ENCODE peak calls at places on chromosomes 2 and 18, in seven cellular contexts. L is dorsolateral prefrontal cortex, F is nephron progenitor cell, G is bronchial epithelial cell, V is type B pancreatic cell, J is A549, T is psoas muscle. W is an unnamed sample.

GRCh38 chr2:105969552-105969951 is 224.5 kb downstream of the UXS1 start:
- DNase-seq in T (no peak), L (no peak), J (peak), G (no peak), V (no peak), F (no peak), W (no peak)

GRCh38 chr2:219209818-219210571 is 3.4 kb downstream of the ZFAND2B start:
- DNase-seq in J (no peak), T (no peak), G (no peak), F (no peak), L (no peak), V (no peak), W (no peak)

GRCh38 chr2:98469862-98470544 is 25.3 kb downstream of the INPP4A start:
- DNase-seq in J (no peak), F (no peak), V (no peak), T (no peak), G (no peak), L (no peak), W (no peak)

GRCh38 chr2:15650616-15651366 is 59.1 kb downstream of the DDX1 start:
- DNase-seq in J (no peak), G (no peak), V (no peak), F (no peak), L (no peak), T (no peak), W (no peak)

GRCh38 chr2:229414631-229415030 is 143.5 kb upstream of the PID1 start:
- DNase-seq in G (no peak), T (no peak), F (no peak), V (no peak), L (no peak), J (no peak), W (no peak)

GRCh38 chr2:31379102-31379501 is 35.4 kb downstream of the XDH start:
- DNase-seq in F (no peak), T (no peak), V (no peak), L (no peak), G (peak), J (no peak), W (no peak)

GRCh38 chr2:19250906-19251305 is 107.5 kb downstream of the OSR1 start:
- DNase-seq in G (no peak), F (no peak), L (no peak), J (no peak), T (no peak), V (no peak), W (no peak)

GRCh38 chr2:105734762-105735538 is 9.8 kb upstream of the NCK2 start:
- DNase-seq in V (no peak), T (no peak), G (peak), J (no peak), F (no peak), L (no peak), W (no peak)

GRCh38 chr2:40401896-40402295 is 50.0 kb downstream of the SLC8A1 start:
- DNase-seq in L (no peak), T (no peak), F (no peak), V (no peak), J (peak), G (peak), W (no peak)

GRCh38 chr2:69241039-69241586 is 145.9 kb downstream of the GFPT1 start:
- DNase-seq in L (no peak), T (no peak), G (no peak), J (no peak), F (no peak), V (no peak), W (no peak)

GRCh38 chr2:7437716-7438648 is 520.8 kb downstream of the RNF144A start:
- DNase-seq in L (no peak), F (no peak), T (no peak), V (no peak), J (no peak), G (no peak), W (no peak)

GRCh38 chr18:1047406-1047805 is 142.7 kb downstream of the ADCYAP1 start:
- DNase-seq in G (no peak), F (no peak), T (no peak), L (no peak), J (no peak), V (no peak), W (no peak)

GRCh38 chr2:168157926-168158325 is 89.5 kb downstream of the STK39 start:
- DNase-seq in V (no peak), T (no peak), J (no peak), L (no peak), F (no peak), G (no peak), W (no peak)

GRCh38 chr18:48950536-48951447 is at the start of gene SMAD7:
- DNase-seq in V (no peak), J (no peak), T (peak), G (no peak), F (no peak), L (no peak), W (no peak)

GRCh38 chr18:39188278-39188677 is 1622.7 kb upstream of the CELF4 start:
- DNase-seq in J (no peak), G (no peak), F (no peak), V (no peak), L (no peak), T (no peak), W (no peak)

GRCh38 chr2:65435625-65436168 is 3.3 kb upstream of the SPRED2 start:
- DNase-seq in V (peak), L (peak), F (peak), G (no peak), J (peak), T (peak), W (peak)
- TF ChIP-seq CTCF in V (no peak), L (no peak), F (no peak), G (no peak), J (no peak), T (peak), W (no peak)

GRCh38 chr2:209496586-209496982 is 72.7 kb downstream of the MAP2 start:
- DNase-seq in T (no peak), G (peak), L (no peak), F (no peak), V (no peak), J (no peak), W (no peak)
- TF ChIP-seq CTCF in T (no peak), G (no peak), L (no peak), F (no peak), V (no peak), J (no peak), W (no peak)

GRCh38 chr2:25041307-25041927 is 459 bp upstream of the EFR3B start:
- DNase-seq in L (peak), G (peak), J (peak), F (peak), T (peak), V (peak), W (peak)
- TF ChIP-seq CTCF in L (no peak), G (peak), J (peak), F (peak), T (peak), V (peak), W (no peak)

GRCh38 chr2:109721626-109722025 is 72.5 kb upstream of the RGPD5 start:
- DNase-seq in T (no peak), V (peak), F (no peak), L (no peak), G (no peak), J (no peak), W (no peak)
- TF ChIP-seq CTCF in T (no peak), V (no peak), F (no peak), L (no peak), G (no peak), J (no peak), W (no peak)

DNA sequence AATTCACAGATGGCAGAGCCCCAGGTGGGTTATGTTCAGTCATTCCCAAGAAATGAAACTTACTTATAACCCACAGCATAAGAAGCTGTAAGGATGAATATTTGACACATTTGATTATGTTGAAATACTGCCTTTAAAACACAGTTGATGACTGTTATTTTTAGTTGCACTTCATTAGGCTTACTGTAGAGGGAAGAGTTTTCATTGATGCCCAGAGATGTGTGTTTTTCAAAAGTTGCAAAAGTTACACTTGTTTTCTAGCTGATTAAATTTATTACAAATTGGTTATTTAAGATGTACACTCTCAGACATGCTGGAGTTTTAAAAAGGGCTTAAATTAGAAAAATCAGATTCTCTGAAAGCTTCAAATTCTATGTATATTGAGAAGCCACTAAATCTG is 506.1 kb downstream of the PARD3B start:
- DNase-seq in G (peak), L (no peak), J (no peak), F (no peak), T (no peak), V (no peak), W (no peak)
- TF ChIP-seq CTCF in G (peak), L (no peak), J (no peak), F (no peak), T (no peak), V (peak), W (no peak)

GRCh38 chr2:45024600-45025291 is 15.5 kb upstream of the SIX2 start:
- DNase-seq in G (peak), T (peak), F (no peak), L (no peak), V (no peak), J (peak), W (no peak)
- TF ChIP-seq CTCF in G (peak), T (no peak), F (no peak), L (no peak), V (no peak), J (peak), W (no peak)

W was measured in activated B cell treated with CpG ODN at 0.5 μM for 24 hours.